ENCODE peak calls at places on chromosomes 5 and 9, in eight cellular contexts. A, B, E, Y, G, J, P and N are unnamed samples.

GRCh38 chr9:129125478-129125877 is 14.3 kb downstream of the PTPA start:
- DNase-seq in B (no peak), G (no peak), P (peak), J (no peak), E (no peak), Y (no peak), A (no peak), N (no peak)

GRCh38 chr9:27785714-27786100 is 212.4 kb upstream of the C9orf72 start:
- DNase-seq in G (no peak), P (no peak), A (no peak), J (no peak), Y (no peak), B (no peak), E (no peak), N (no peak)

GRCh38 chr9:132769895-132770774 is 99.9 kb downstream of the GTF3C4 start:
- DNase-seq in B (peak), J (peak), A (peak), G (peak), E (peak), Y (peak), P (peak), N (no peak)

GRCh38 chr5:66757219-66757833 is 161.1 kb downstream of the MAST4 start:
- DNase-seq in B (peak), G (peak), J (peak), E (no peak), A (no peak), Y (peak), P (peak), N (no peak)

GRCh38 chr5:148697821-148698196 is 43.5 kb upstream of the HTR4 start:
- DNase-seq in J (no peak), Y (no peak), A (no peak), B (no peak), G (no peak), E (no peak), P (no peak), N (no peak)

GRCh38 chr5:113267361-113267900 is 167.4 kb downstream of the TSSK1B start:
- DNase-seq in B (no peak), Y (no peak), A (no peak), P (no peak), J (no peak), G (no peak), E (no peak), N (no peak)

GRCh38 chr5:175657593-175658271 is at the start of gene HRH2:
- DNase-seq in P (no peak), A (peak), Y (peak), J (no peak), B (no peak), E (peak), G (peak), N (no peak)

GRCh38 chr9:130975932-130976841 is 32.8 kb upstream of the LAMC3 start:
- DNase-seq in A (no peak), B (no peak), E (no peak), Y (no peak), G (no peak), J (no peak), P (no peak), N (no peak)

GRCh38 chr9:135474915-135475314 is 4.7 kb upstream of the PPP1R26 start:
- DNase-seq in E (no peak), P (no peak), J (peak), A (peak), G (peak), B (no peak), Y (peak), N (no peak)

GRCh38 chr9:21017092-21017491 is 14.3 kb downstream of the HACD4 start:
- DNase-seq in A (no peak), B (no peak), Y (no peak), G (peak), E (no peak), P (peak), J (peak), N (no peak)

GRCh38 chr9:27065288-27065687 is 43.7 kb upstream of the TEK start:
- DNase-seq in B (no peak), Y (no peak), P (peak), A (no peak), J (peak), G (no peak), E (no peak), N (no peak)

GRCh38 chr9:34079181-34079580 is 30.5 kb upstream of the UBAP2 start:
- DNase-seq in G (peak), J (peak), Y (no peak), A (no peak), E (no peak), B (no peak), P (peak), N (no peak)

GRCh38 chr9:23372703-23373102 is 453.3 kb downstream of the ELAVL2 start:
- DNase-seq in J (no peak), Y (no peak), E (no peak), A (no peak), G (no peak), B (no peak), P (no peak), N (no peak)

GRCh38 chr9:106069241-106069640 is 374.9 kb downstream of the TMEM38B start:
- DNase-seq in E (no peak), B (no peak), J (no peak), G (no peak), P (no peak), A (no peak), Y (no peak), N (no peak)

GRCh38 chr5:78569441-78569840 is 79.1 kb downstream of the LHFPL2 start:
- DNase-seq in B (peak), J (peak), Y (peak), A (peak), G (no peak), E (peak), P (peak), N (peak)

GRCh38 chr9:99026956-99027298 is 78.0 kb upstream of the TGFBR1 start:
- DNase-seq in G (no peak), Y (no peak), B (no peak), P (no peak), J (no peak), E (no peak), A (no peak), N (no peak)

GRCh38 chr9:116952434-116952805 is 265.3 kb downstream of the TRIM32 start:
- DNase-seq in J (no peak), E (no peak), Y (no peak), A (no peak), G (no peak), P (no peak), B (no peak), N (no peak)

GRCh38 chr9:10146517-10147331 is 466.1 kb downstream of the PTPRD start:
- DNase-seq in B (no peak), E (no peak), Y (no peak), A (no peak), J (no peak), P (no peak), G (no peak), N (no peak)

GRCh38 chr9:127884427-127884911 is 7.0 kb upstream of the AK1 start:
- DNase-seq in P (no peak), G (no peak), Y (no peak), J (no peak), A (no peak), B (peak), E (peak), N (no peak)

GRCh38 chr9:98978231-98978681 is 34.5 kb downstream of the COL15A1 start:
- DNase-seq in Y (no peak), P (no peak), G (no peak), B (no peak), E (no peak), A (no peak), J (no peak), N (no peak)

GRCh38 chr5:141349917-141350619 is at the start of gene PCDHGB1:
- DNase-seq in Y (no peak), P (peak), E (peak), G (peak), J (no peak), A (no peak), B (peak), N (no peak)

GRCh38 chr5:169433221-169433651 is 132.3 kb upstream of the SLIT3 start:
- DNase-seq in J (no peak), E (no peak), P (no peak), Y (peak), G (no peak), A (no peak), B (no peak), N (no peak)

DNA sequence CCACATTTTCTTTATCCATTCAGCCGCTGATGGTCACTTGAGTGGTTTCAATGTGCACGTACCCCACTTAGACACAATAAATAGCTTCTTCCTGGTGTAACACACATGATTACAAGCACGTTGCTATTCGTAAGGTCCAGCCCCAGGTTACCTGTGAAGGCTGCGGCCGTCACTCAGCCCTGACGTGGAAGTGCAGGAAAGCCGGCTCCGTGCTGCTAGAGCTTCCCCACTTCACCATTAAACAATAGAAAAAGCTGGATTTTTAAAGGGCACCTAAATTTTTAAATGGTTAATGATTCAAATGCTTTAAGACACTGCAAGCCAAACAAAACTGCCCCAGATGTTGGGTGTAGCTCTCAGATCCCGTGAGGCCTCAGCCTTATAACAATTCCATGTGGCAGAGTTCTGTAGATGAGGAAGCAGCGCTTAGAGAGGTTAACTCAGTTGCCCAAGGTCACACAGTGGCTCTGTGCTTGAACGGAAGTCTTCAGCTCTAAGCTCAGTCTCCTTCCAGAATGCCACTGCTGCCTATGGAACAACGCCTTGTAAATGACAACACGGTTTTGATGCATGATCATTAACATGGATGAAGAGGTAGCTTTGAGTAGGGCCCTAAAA is 125.7 kb downstream of the COL23A1 start:
- DNase-seq in Y (no peak), B (no peak), E (no peak), J (no peak), P (no peak), A (no peak), G (no peak), N (no peak)
- H3K27ac ChIP-seq in Y (no peak), B (no peak), E (no peak), J (no peak), P (no peak), A (no peak), G (no peak), N (no peak)

DNA sequence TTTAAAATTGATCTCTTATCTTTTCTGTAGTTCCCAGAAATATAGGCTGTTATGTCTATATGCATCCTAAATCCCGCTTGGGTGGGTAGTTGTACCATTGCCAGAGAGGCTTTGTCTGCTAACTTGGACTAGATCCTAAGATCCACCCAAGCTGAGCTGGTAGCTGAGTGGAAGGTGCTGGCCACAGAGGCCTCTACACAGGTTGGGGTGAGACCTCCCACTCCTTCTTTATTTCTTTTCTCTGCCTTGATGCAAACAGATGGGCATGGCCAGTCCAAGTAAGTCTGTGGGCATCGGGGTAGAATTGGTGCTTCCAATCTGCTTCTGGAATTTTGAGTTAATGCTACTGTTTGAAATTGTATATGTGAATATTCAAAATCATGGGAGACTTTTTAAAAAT is 14.4 kb upstream of the GADD45G start:
- DNase-seq in J (no peak), B (no peak), G (no peak), A (no peak), E (no peak), Y (no peak), P (no peak), N (no peak)
- H3K27ac ChIP-seq in J (no peak), B (no peak), G (no peak), A (no peak), E (no peak), Y (no peak), P (no peak), N (no peak)

GRCh38 chr5:10557747-10558295 is 6.0 kb upstream of the ANKRD33B start:
- DNase-seq in A (no peak), J (no peak), G (peak), B (no peak), Y (peak), E (no peak), P (no peak), N (no peak)
- H3K27ac ChIP-seq in A (peak), J (no peak), G (peak), B (no peak), Y (no peak), E (no peak), P (peak), N (no peak)

DNA sequence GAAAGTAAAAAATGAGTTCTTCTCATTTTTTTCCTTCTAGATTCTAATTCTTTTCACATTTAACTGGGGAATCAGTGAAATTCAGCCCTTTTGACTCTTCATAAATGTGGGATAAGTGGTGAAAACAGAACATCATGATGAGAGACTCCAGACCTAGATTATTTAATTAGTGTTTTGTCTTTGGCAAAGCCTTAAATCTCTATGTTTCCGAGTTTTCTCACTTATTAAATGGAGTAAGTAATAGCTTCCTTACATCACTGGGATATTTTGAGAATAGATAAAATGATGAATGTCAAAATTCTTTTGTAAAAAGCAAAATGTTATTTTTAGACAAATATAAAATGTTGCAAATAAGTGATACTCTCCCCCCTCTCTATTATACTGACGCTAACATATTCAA is 468.6 kb upstream of the ARRDC3 start:
- DNase-seq in A (no peak), E (no peak), P (no peak), J (no peak), B (no peak), G (no peak), Y (no peak), N (no peak)
- H3K27ac ChIP-seq in A (no peak), E (no peak), P (no peak), J (no peak), B (no peak), G (no peak), Y (no peak), N (no peak)

GRCh38 chr5:62653001-62653863 is 74.6 kb downstream of the LRRC70 start:
- DNase-seq in G (no peak), B (no peak), E (no peak), A (no peak), J (peak), Y (no peak), P (no peak), N (no peak)
- H3K27ac ChIP-seq in G (no peak), B (no peak), E (no peak), A (no peak), J (no peak), Y (no peak), P (no peak), N (no peak)